ENCODE peak calls at places on chromosomes 12 and 14, in eight cellular contexts. D is lung, W is pancreas, Z is AG09309, A is RCC 7860, O is iPS-NIHi11, I is fibroblast of the aortic adventitia, E is endothelial cell. P is an unnamed sample.

GRCh38 chr12:11758838-11759509 is 109.5 kb downstream of the ETV6 start:
- DNase-seq in D (no peak), W (no peak), Z (no peak), A (no peak), O (no peak), I (peak), E (no peak), P (no peak)

GRCh38 chr12:12396727-12397126 is 39.8 kb downstream of the BORCS5 start:
- DNase-seq in D (no peak), W (no peak), Z (no peak), A (no peak), O (no peak), I (no peak), E (no peak), P (no peak)

GRCh38 chr12:79409562-79409961 is 281.2 kb downstream of the PAWR start:
- DNase-seq in D (no peak), W (no peak), Z (no peak), A (no peak), O (peak), I (peak), E (no peak), P (no peak)

GRCh38 chr14:55957950-55958349 is 160.3 kb upstream of the PELI2 start:
- DNase-seq in D (no peak), W (no peak), Z (no peak), A (no peak), O (peak), I (no peak), E (no peak), P (peak)

GRCh38 chr14:89041245-89041585 is 216.8 kb downstream of the TTC8 start:
- DNase-seq in D (peak), W (peak), Z (no peak), A (peak), O (no peak), I (no peak), E (no peak), P (no peak)

GRCh38 chr14:88895116-88895515 is 70.7 kb downstream of the TTC8 start:
- DNase-seq in D (no peak), W (no peak), Z (peak), A (no peak), O (no peak), I (peak), E (no peak), P (no peak)

GRCh38 chr14:103563089-103563620 is 395 bp downstream of the COA8 start:
- DNase-seq in D (peak), W (peak), Z (no peak), A (peak), O (no peak), I (peak), E (peak), P (no peak)

GRCh38 chr12:43937947-43938346 is 102.1 kb downstream of the TMEM117 start:
- DNase-seq in D (no peak), W (no peak), Z (no peak), A (no peak), O (peak), I (peak), E (no peak), P (peak)

GRCh38 chr12:115574831-115575230 is 702.7 kb downstream of the MED13L start:
- DNase-seq in D (no peak), W (no peak), Z (no peak), A (no peak), O (no peak), I (no peak), E (no peak), P (no peak)

GRCh38 chr12:102010265-102010994 is 51.4 kb downstream of the WASHC3 start:
- DNase-seq in D (no peak), W (no peak), Z (no peak), A (no peak), O (no peak), I (no peak), E (no peak), P (no peak)